ENCODE peak calls at places on chromosome 11, in ten cellular contexts. G is tibial artery, L is sigmoid colon, Y is lower leg skin, S is Caco-2, J is AG04450, A is adrenal gland, B is astrocyte of the cerebellum, V is foreskin keratinocyte, C is OCI-LY7. T is an unnamed sample.

GRCh38 chr11:27705873-27706820 is 5.9 kb upstream of the BDNF start:
- DNase-seq in G (no peak), L (no peak), Y (no peak), S (peak), J (no peak), A (peak), B (no peak), V (no peak), C (peak), T (peak)

GRCh38 chr11:108944486-108945178 is 279.8 kb downstream of the DDX10 start:
- DNase-seq in G (no peak), L (no peak), Y (no peak), S (no peak), J (no peak), A (no peak), B (no peak), V (no peak), C (no peak), T (no peak)

GRCh38 chr11:118227865-118228785 is 3.3 kb upstream of the JAML start:
- DNase-seq in G (no peak), L (no peak), Y (no peak), S (no peak), J (no peak), A (no peak), B (no peak), V (no peak), C (peak), T (peak)

GRCh38 chr11:10701982-10702381 is 8.4 kb upstream of the IRAG1 start:
- DNase-seq in G (no peak), L (no peak), Y (no peak), S (no peak), J (no peak), A (no peak), B (no peak), V (peak), C (no peak), T (no peak)

GRCh38 chr11:67423891-67424613 is 4.2 kb upstream of the RPS6KB2 start:
- DNase-seq in G (no peak), L (no peak), Y (no peak), S (no peak), J (no peak), A (no peak), B (no peak), V (no peak), C (no peak), T (no peak)

GRCh38 chr11:83011333-83012167 is 60.1 kb downstream of the RAB30 start:
- DNase-seq in G (no peak), L (no peak), Y (no peak), S (no peak), J (no peak), A (no peak), B (no peak), V (no peak), C (no peak), T (no peak)

GRCh38 chr11:107804219-107804618 is 54.4 kb downstream of the SLC35F2 start:
- DNase-seq in G (no peak), L (no peak), Y (no peak), S (no peak), J (no peak), A (no peak), B (no peak), V (no peak), C (no peak), T (no peak)

GRCh38 chr11:117220568-117220967 is 11.3 kb downstream of the PCSK7 start:
- DNase-seq in G (peak), L (peak), Y (peak), S (no peak), J (no peak), A (peak), B (no peak), V (no peak), C (no peak), T (no peak)

GRCh38 chr11:11027271-11027670 is 169.4 kb upstream of the ZBED5 start:
- DNase-seq in G (no peak), L (no peak), Y (no peak), S (no peak), J (no peak), A (no peak), B (peak), V (peak), C (no peak), T (no peak)

GRCh38 chr11:65415499-65416340 is 6.9 kb upstream of the NEAT1 start:
- DNase-seq in G (peak), L (peak), Y (peak), S (no peak), J (no peak), A (no peak), B (no peak), V (peak), C (no peak), T (peak)

GRCh38 chr11:2929511-2929879 is 275 bp upstream of the PHLDA2 start:
- DNase-seq in G (peak), L (peak), Y (peak), S (peak), J (no peak), A (peak), B (no peak), V (peak), C (no peak), T (peak)

GRCh38 chr11:125190549-125190948 is 26.0 kb downstream of the PKNOX2 start:
- DNase-seq in G (no peak), L (no peak), Y (no peak), S (no peak), J (no peak), A (no peak), B (no peak), V (no peak), C (no peak), T (no peak)

GRCh38 chr11:12746593-12747097 is 72.4 kb downstream of the TEAD1 start:
- DNase-seq in G (no peak), L (peak), Y (no peak), S (peak), J (peak), A (no peak), B (peak), V (peak), C (no peak), T (no peak)

GRCh38 chr11:665707-666281 is 28.7 kb downstream of the DRD4 start:
- DNase-seq in G (no peak), L (peak), Y (no peak), S (no peak), J (no peak), A (peak), B (no peak), V (no peak), C (no peak), T (no peak)

GRCh38 chr11:67636962-67637361 is 2.6 kb downstream of the TBX10 start:
- DNase-seq in G (no peak), L (peak), Y (no peak), S (no peak), J (no peak), A (no peak), B (no peak), V (peak), C (no peak), T (no peak)

GRCh38 chr11:96342971-96343711 is at the start of gene MAML2:
- DNase-seq in G (peak), L (peak), Y (peak), S (peak), J (peak), A (peak), B (peak), V (peak), C (peak), T (peak)

GRCh38 chr11:72013765-72014711 is 15.3 kb downstream of the IL18BP start:
- DNase-seq in G (peak), L (no peak), Y (peak), S (no peak), J (no peak), A (peak), B (peak), V (no peak), C (no peak), T (no peak)

GRCh38 chr11:81007046-81007445 is 1566.2 kb upstream of the TENM4 start:
- DNase-seq in G (no peak), L (no peak), Y (no peak), S (no peak), J (no peak), A (no peak), B (peak), V (peak), C (no peak), T (no peak)

GRCh38 chr11:13102865-13103539 is 93.9 kb downstream of the RASSF10 start:
- DNase-seq in G (no peak), L (no peak), Y (no peak), S (no peak), J (no peak), A (no peak), B (no peak), V (no peak), C (no peak), T (no peak)

GRCh38 chr11:115334932-115335788 is 169.1 kb downstream of the CADM1 start:
- DNase-seq in G (no peak), L (no peak), Y (no peak), S (peak), J (no peak), A (no peak), B (peak), V (peak), C (peak), T (peak)

GRCh38 chr11:45021692-45022130 is 71.0 kb upstream of the TP53I11 start:
- DNase-seq in G (peak), L (peak), Y (peak), S (no peak), J (no peak), A (peak), B (peak), V (no peak), C (no peak), T (no peak)
- TF ChIP-seq CTCF in G (peak), L (no peak), Y (no peak), S (no peak), J (no peak), A (no peak), B (no peak), V (no peak), C (no peak), T (no peak)

DNA sequence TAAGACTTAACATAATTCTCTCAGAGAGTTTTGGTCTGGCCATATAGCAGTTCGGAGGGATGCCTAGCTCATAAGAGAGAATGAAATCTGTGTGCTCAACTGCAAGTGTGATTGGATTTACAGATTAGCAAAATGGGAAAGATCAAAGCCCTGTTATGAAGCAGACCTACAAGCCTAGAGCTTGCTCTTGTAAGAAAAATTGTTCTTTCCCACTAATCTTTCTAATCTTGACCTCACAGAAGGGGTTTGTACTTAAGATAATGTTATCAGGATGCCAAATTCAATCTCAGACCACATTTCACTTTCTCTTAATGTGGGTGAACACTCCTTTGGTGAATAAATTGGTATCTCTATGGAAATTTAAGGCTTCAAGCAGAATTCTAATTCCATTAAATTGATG is 267.2 kb downstream of the RAB38 start:
- DNase-seq in G (no peak), L (no peak), Y (no peak), S (no peak), J (no peak), A (no peak), B (no peak), V (no peak), C (no peak), T (no peak)
- TF ChIP-seq CTCF in G (no peak), L (no peak), Y (no peak), S (no peak), J (no peak), A (no peak), B (no peak), V (no peak), C (no peak), T (no peak)

GRCh38 chr11:132858203-132858602 is 674.1 kb downstream of the OPCML start:
- DNase-seq in G (no peak), L (no peak), Y (no peak), S (peak), J (peak), A (no peak), B (no peak), V (no peak), C (no peak), T (no peak)
- TF ChIP-seq CTCF in G (no peak), L (no peak), Y (no peak), S (peak), J (peak), A (no peak), B (peak), V (peak), C (no peak), T (no peak)

GRCh38 chr11:16924462-16924825 is 89.8 kb downstream of the PLEKHA7 start:
- DNase-seq in G (no peak), L (no peak), Y (no peak), S (no peak), J (no peak), A (no peak), B (no peak), V (no peak), C (no peak), T (peak)

GRCh38 chr11:16926868-16927267 is 87.3 kb downstream of the PLEKHA7 start:
- DNase-seq in G (no peak), L (no peak), Y (no peak), S (no peak), J (no peak), A (no peak), B (no peak), V (no peak), C (no peak), T (no peak)

GRCh38 chr11:16923987-16924386 is 90.2 kb downstream of the PLEKHA7 start:
- DNase-seq in G (no peak), L (no peak), Y (no peak), S (peak), J (no peak), A (no peak), B (no peak), V (no peak), C (no peak), T (no peak)

GRCh38 chr11:16924826-16925494 is 89.3 kb downstream of the PLEKHA7 start:
- DNase-seq in G (peak), L (peak), Y (no peak), S (peak), J (no peak), A (peak), B (peak), V (peak), C (no peak), T (peak)

DNA sequence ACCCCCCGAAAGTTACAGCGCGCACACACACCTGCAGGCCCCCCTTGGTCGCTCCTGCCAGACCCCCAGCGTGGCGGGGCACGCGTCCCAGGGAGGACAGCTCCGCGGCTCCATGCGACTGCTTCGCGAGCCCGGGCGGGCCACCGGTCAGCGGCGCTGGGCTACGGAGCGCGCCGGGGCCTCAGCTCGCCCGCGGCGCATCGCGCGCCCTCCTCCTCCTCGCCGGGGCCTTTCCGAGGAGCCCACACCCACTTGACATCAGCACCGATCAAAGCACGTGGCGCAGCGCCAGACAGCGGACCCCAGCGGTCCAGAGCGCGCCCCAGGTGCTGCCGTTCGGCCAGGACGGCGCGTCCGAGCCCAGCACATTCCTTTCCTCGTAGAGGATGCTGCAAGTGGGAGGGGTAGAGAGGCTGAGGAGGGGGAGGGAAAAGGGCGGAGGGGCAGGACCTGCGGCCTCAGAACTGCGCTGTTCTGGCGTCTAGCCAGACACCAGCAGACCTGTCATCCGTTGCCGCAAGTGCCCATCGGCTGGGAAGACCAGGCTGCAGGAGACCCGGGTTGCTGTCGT is 88.6 kb downstream of the PLEKHA7 start:
- DNase-seq in G (no peak), L (peak), Y (no peak), S (peak), J (no peak), A (peak), B (no peak), V (peak), C (no peak), T (peak)
- TF ChIP-seq CTCF in G (no peak), L (no peak), Y (no peak), S (no peak), J (no peak), A (no peak), B (no peak), V (no peak), C (no peak), T (no peak)

GRCh38 chr11:113896156-113896879 is 8.3 kb upstream of the HTR3B start:
- DNase-seq in G (no peak), L (no peak), Y (peak), S (peak), J (no peak), A (peak), B (no peak), V (no peak), C (peak), T (peak)

GRCh38 chr11:113901141-113901540 is 3.5 kb upstream of the HTR3B start:
- DNase-seq in G (no peak), L (no peak), Y (peak), S (no peak), J (no peak), A (no peak), B (no peak), V (no peak), C (no peak), T (no peak)

GRCh38 chr11:113894421-113894996 is 10.1 kb upstream of the HTR3B start:
- DNase-seq in G (no peak), L (no peak), Y (peak), S (no peak), J (no peak), A (no peak), B (no peak), V (no peak), C (no peak), T (peak)

GRCh38 chr11:113895367-113896155 is 9.0 kb upstream of the HTR3B start:
- DNase-seq in G (no peak), L (no peak), Y (peak), S (no peak), J (no peak), A (no peak), B (no peak), V (no peak), C (no peak), T (no peak)
- TF ChIP-seq CTCF in G (no peak), L (no peak), Y (no peak), S (peak), J (no peak), A (no peak), B (no peak), V (no peak), C (no peak), T (no peak)

GRCh38 chr11:129770993-129771392 is 44.7 kb upstream of the TMEM45B start:
- DNase-seq in G (no peak), L (no peak), Y (no peak), S (no peak), J (no peak), A (no peak), B (no peak), V (no peak), C (no peak), T (no peak)

GRCh38 chr11:129767827-129768226 is 47.8 kb upstream of the TMEM45B start:
- DNase-seq in G (no peak), L (no peak), Y (no peak), S (no peak), J (no peak), A (no peak), B (no peak), V (no peak), C (no peak), T (no peak)

GRCh38 chr11:129768356-129768755 is 47.3 kb upstream of the TMEM45B start:
- DNase-seq in G (no peak), L (no peak), Y (no peak), S (no peak), J (no peak), A (no peak), B (no peak), V (no peak), C (no peak), T (no peak)

GRCh38 chr11:129769059-129769458 is 46.6 kb upstream of the TMEM45B start:
- DNase-seq in G (no peak), L (no peak), Y (no peak), S (no peak), J (no peak), A (no peak), B (no peak), V (no peak), C (no peak), T (no peak)

DNA sequence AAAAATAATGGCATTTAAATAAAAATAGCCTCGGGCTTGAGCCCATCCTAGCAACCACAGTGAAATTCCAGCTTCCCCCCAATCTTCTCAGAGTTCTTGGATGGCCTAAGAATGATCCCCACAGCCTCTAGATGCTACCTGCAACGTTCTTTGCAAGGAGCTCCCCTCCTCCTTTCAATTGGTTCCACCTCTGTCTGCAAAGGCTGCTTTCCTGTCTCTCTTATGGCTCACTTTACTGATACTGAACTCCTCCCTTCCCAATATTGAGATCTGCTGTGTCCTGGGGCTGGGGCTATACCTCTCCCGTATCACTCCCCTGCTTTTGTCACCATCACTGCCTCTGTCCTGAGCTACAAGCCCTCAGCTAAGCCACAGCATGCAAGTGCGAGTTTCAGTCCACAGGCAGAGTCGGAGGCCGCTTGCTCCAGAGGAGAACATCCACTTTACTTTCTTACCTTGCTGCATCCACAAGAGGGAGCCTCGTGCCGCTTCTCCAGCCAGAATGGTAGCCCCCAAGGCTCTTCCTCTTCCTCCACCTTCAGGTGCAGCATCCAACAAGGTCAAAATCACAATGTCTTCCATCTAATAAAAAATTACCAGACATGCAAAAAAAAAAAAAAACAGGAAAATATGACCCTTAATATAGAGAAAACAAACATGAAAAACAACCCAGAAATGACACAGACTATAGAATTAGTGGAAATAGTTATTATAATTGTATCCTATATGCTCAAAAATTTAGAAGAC is 48.6 kb upstream of the TMEM45B start:
- DNase-seq in G (no peak), L (no peak), Y (no peak), S (peak), J (no peak), A (peak), B (no peak), V (no peak), C (peak), T (no peak)
- TF ChIP-seq CTCF in G (no peak), L (no peak), Y (no peak), S (peak), J (peak), A (no peak), B (peak), V (peak), C (peak), T (no peak)

GRCh38 chr11:120431633-120432032 is 79.9 kb upstream of the GRIK4 start:
- DNase-seq in G (no peak), L (no peak), Y (no peak), S (peak), J (peak), A (no peak), B (peak), V (no peak), C (peak), T (no peak)
- TF ChIP-seq CTCF in G (no peak), L (peak), Y (no peak), S (peak), J (peak), A (no peak), B (peak), V (peak), C (peak), T (no peak)

GRCh38 chr11:93775289-93775688 is 8.8 kb upstream of the MED17 start:
- DNase-seq in G (no peak), L (no peak), Y (no peak), S (peak), J (no peak), A (no peak), B (no peak), V (no peak), C (peak), T (no peak)
- TF ChIP-seq CTCF in G (no peak), L (no peak), Y (no peak), S (peak), J (peak), A (no peak), B (peak), V (peak), C (peak), T (no peak)

GRCh38 chr11:75775056-75775455 is 6.5 kb downstream of the DGAT2 start:
- DNase-seq in G (no peak), L (peak), Y (no peak), S (no peak), J (no peak), A (no peak), B (no peak), V (no peak), C (peak), T (no peak)
- TF ChIP-seq CTCF in G (no peak), L (no peak), Y (no peak), S (no peak), J (no peak), A (no peak), B (no peak), V (no peak), C (peak), T (no peak)